ENCODE peak calls at places on chromosomes 1 and 21, in four cellular contexts. P is left ventricle myocardium inferior, C is endodermal cell, Y is right cardiac atrium. B is an unnamed sample. For H3K4me1, the result is how much of the 10 kb centered on the place peaks cover.

GRCh38 chr1:227766015-227766634 is 30.9 kb downstream of the SNAP47 start:
- DNase-seq in Y (peak), C (no peak), P (no peak), B (peak)

GRCh38 chr1:121483961-121484424 is 299.2 kb downstream of the SRGAP2C start:
- DNase-seq in C (no peak), P (no peak), Y (no peak), B (no peak)

GRCh38 chr1:109984190-109984455 is 442 bp upstream of the AHCYL1 start:
- DNase-seq in C (no peak), Y (no peak), P (no peak), B (no peak)

GRCh38 chr1:48109390-48110009 is 112.3 kb upstream of the TRABD2B start:
- DNase-seq in Y (no peak), P (no peak), C (peak), B (peak)

GRCh38 chr21:24007592-24007991 is 1599.7 kb downstream of the MRPL39 start:
- DNase-seq in C (no peak), Y (no peak), P (no peak), B (no peak)

GRCh38 chr1:242524571-242525359 is at the start of gene PLD5:
- DNase-seq in C (peak), Y (no peak), P (no peak), B (no peak)

GRCh38 chr1:91864017-91864700 is 21.8 kb downstream of the TGFBR3 start:
- DNase-seq in C (no peak), Y (no peak), P (no peak), B (no peak)

GRCh38 chr1:245235156-245235555 is 80.4 kb downstream of the KIF26B start:
- DNase-seq in C (peak), P (no peak), Y (no peak), B (no peak)

GRCh38 chr1:114510235-114511047 is 562 bp downstream of the TRIM33 start:
- DNase-seq in Y (peak), P (peak), C (peak), B (peak)

GRCh38 chr1:230262867-230263572 is 163.1 kb downstream of the PGBD5 start:
- DNase-seq in P (no peak), C (peak), Y (no peak), B (no peak)
- H3K4me1 ChIP-seq in P (under half), C (under half), Y (under half), B (under half)

DNA sequence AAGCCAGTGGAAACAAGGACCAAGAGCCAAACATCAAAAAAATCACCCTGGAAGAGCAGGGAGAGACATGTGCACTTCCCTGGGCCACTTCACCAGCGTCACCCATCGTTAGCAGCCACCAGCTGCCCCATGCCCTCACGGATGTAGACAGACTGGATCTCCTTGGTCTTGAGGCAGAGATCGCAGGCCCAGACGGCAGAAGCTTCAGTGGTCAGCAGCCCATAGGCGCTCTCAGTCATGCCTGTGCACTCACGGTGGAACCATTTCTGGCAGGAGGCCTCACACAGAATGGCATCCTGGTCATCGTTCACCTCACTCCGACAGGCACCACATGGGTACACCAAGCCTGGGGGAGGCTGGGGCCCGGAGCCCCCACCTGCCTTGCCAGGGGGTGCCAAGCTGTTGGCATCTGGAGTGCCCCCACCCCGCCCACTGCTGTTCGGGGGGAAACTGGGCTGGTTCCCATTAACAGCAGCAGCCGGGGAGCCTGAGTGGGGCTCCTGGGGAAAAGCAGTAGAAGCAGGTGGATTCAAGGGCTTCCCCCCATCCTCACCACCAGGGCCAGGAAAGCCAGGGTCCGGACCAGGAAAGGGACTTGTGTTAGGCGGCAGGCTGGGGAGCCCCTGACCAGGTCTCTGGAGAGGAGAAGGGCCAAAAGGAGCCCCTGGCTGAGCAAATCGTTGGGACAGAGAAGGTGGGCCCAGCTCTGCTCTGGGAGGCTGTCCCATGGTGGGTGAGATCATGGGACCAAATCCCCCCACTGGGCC is 2.7 kb downstream of the PYGO2 start:
- DNase-seq in P (no peak), Y (peak), C (no peak), B (peak)
- H3K4me1 ChIP-seq in P (half or more), Y (under half), C (under half), B (under half)

DNA sequence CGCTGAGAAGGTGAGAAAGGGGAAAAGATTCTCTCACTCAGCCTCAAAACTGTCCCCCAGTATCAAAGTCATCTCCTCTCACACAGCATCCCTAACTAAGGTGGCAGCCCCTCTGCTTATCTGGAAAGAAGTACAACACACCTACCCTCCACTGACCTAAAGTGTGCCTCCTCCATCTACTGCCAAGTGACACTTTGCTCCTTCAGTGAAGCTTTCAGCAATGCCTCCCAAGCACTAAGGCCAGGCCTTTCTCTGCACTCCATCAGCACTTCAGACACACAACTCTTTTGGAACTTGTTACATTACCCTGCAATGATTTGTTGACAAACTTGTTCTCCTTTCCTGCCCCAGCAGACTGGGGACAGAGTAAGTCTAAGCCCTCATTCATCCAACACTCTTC is 1.4 kb downstream of the SH3BP5L start:
- DNase-seq in C (no peak), P (no peak), Y (no peak), B (no peak)
- H3K4me1 ChIP-seq in C (under half), P (half or more), Y (under half), B (under half)

DNA sequence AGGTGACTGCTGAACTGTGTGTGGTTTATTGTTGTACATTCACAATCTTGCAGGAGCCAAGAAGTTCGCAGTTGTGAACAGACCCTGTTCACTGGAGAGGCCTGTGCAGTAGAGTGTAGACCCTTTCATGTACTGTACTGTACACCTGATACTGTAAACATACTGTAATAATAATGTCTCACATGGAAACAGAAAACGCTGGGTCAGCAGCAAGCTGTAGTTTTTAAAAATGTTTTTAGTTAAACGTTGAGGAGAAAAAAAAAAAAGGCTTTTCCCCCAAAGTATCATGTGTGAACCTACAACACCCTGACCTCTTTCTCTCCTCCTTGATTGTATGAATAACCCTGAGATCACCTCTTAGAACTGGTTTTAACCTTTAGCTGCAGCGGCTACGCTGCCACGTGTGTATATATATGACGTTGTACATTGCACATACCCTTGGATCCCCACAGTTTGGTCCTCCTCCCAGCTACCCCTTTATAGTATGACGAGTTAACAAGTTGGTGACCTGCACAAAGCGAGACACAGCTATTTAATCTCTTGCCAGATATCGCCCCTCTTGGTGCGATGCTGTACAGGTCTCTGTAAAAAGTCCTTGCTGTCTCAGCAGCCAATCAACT is 6.4 kb upstream of the PIGV start:
- DNase-seq in P (no peak), Y (no peak), C (no peak), B (no peak)
- H3K4me1 ChIP-seq in P (half or more), Y (under half), C (under half), B (under half)

DNA sequence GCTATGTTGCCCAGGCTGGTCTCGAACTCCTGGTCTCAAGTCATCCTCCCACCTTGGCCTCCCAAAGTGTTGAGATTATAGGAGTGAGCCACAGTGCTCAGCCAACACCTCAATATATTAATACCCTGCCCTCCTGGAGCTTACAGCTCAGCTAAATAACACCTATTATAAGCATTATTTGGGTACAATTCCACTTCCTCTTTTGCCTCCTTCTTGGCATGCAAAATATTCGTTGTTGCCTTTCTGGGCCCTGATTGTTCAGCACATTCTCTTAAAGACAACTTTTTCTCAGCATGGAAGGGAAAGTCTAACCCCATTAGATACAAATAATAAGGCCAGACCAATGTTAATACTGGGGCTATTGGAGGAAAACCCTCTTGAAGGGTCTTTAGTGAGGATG is 2.8 kb downstream of the PAQR7 start:
- DNase-seq in P (no peak), C (no peak), Y (no peak), B (no peak)
- H3K4me1 ChIP-seq in P (under half), C (under half), Y (under half), B (under half)

B was measured in mucosa of descending colon.